ENCODE peak calls at places on chromosome 5, in six cellular contexts. Y is spleen, Z is transverse colon, L is endothelial cell of umbilical vein, A is GM12878, M is stomach. I is an unnamed sample.

GRCh38 chr5:61860978-61861377 is 445.0 kb upstream of the KIF2A start:
- DNase-seq in L (no peak), Z (no peak), A (no peak), Y (no peak), M (no peak), I (no peak)

GRCh38 chr5:32810812-32811211 is 99.7 kb downstream of the NPR3 start:
- DNase-seq in A (no peak), M (no peak), Y (no peak), L (no peak), Z (no peak), I (no peak)

GRCh38 chr5:127936439-127936972 is 147.1 kb upstream of the SLC12A2 start:
- DNase-seq in A (no peak), M (no peak), Z (no peak), L (no peak), Y (no peak), I (no peak)

GRCh38 chr5:9343146-9343850 is 202.6 kb downstream of the SEMA5A start:
- DNase-seq in M (no peak), Y (no peak), L (no peak), A (no peak), Z (no peak), I (no peak)

GRCh38 chr5:127184841-127185240 is 105.8 kb upstream of the MEGF10 start:
- DNase-seq in Z (no peak), A (no peak), L (no peak), M (no peak), Y (no peak), I (no peak)

GRCh38 chr5:67156976-67157583 is 39.5 kb downstream of the CD180 start:
- DNase-seq in Z (peak), A (no peak), L (peak), Y (peak), M (peak), I (no peak)

GRCh38 chr5:42753099-42753498 is 3.5 kb upstream of the CCDC152 start:
- DNase-seq in Z (no peak), A (no peak), Y (no peak), M (no peak), L (no peak), I (no peak)

GRCh38 chr5:154334406-154335041 is 111.3 kb upstream of the SAP30L start:
- DNase-seq in A (no peak), Z (no peak), Y (no peak), M (no peak), L (peak), I (no peak)

GRCh38 chr5:111385970-111386831 is 126.1 kb downstream of the STARD4 start:
- DNase-seq in M (no peak), A (no peak), Y (no peak), L (no peak), Z (no peak), I (no peak)

GRCh38 chr5:55618318-55618717 is 83.6 kb upstream of the PLPP1 start:
- DNase-seq in M (no peak), Z (no peak), L (no peak), A (no peak), Y (no peak), I (no peak)

GRCh38 chr5:124683917-124684555 is 62.4 kb downstream of the ZNF608 start:
- DNase-seq in M (no peak), Z (no peak), A (no peak), Y (no peak), L (no peak), I (no peak)

GRCh38 chr5:170693701-170694100 is 89.8 kb upstream of the GABRP start:
- DNase-seq in M (no peak), L (no peak), Y (no peak), Z (no peak), A (no peak), I (no peak)

GRCh38 chr5:126003309-126003708 is 419.9 kb upstream of the GRAMD2B start:
- DNase-seq in Y (no peak), M (peak), L (peak), Z (no peak), A (no peak), I (no peak)

GRCh38 chr5:57902035-57902434 is 419.4 kb upstream of the ACTBL2 start:
- DNase-seq in L (no peak), A (no peak), Z (no peak), M (no peak), Y (no peak), I (no peak)

GRCh38 chr5:139474815-139475791 is 4.3 kb downstream of the SMIM33 start:
- DNase-seq in M (no peak), L (no peak), A (no peak), Y (no peak), Z (peak), I (no peak)

GRCh38 chr5:135497971-135498661 is 37.6 kb downstream of the NEUROG1 start:
- DNase-seq in L (no peak), M (no peak), Z (no peak), A (no peak), Y (no peak), I (no peak)

GRCh38 chr5:75361310-75361709 is 24.3 kb downstream of the HMGCR start:
- DNase-seq in Z (no peak), A (no peak), M (peak), L (no peak), Y (no peak), I (no peak)

GRCh38 chr5:82522912-82523311 is 244.8 kb upstream of the RPS23 start:
- DNase-seq in A (no peak), Y (no peak), M (no peak), L (no peak), Z (no peak), I (no peak)

GRCh38 chr5:31806566-31806965 is 167.6 kb downstream of the PDZD2 start:
- DNase-seq in A (no peak), L (no peak), Z (no peak), Y (no peak), M (no peak), I (no peak)

GRCh38 chr5:78345485-78345884 is 14.9 kb upstream of the SCAMP1 start:
- DNase-seq in L (peak), A (no peak), Y (no peak), Z (no peak), M (no peak), I (no peak)

GRCh38 chr5:84213212-84213611 is 171.5 kb downstream of the EDIL3 start:
- DNase-seq in Z (no peak), A (no peak), M (no peak), Y (no peak), L (no peak), I (no peak)

GRCh38 chr5:72066658-72067057 is 40.6 kb upstream of the MAP1B start:
- DNase-seq in A (no peak), M (no peak), Z (no peak), L (no peak), Y (no peak), I (no peak)

GRCh38 chr5:92962752-92963151 is 618.3 kb downstream of the NR2F1-AS1 start:
- DNase-seq in L (no peak), A (no peak), Y (no peak), M (no peak), Z (no peak), I (no peak)

GRCh38 chr5:456351-457194 is 13.6 kb downstream of the EXOC3 start:
- DNase-seq in Y (peak), Z (peak), L (no peak), M (peak), A (no peak), I (no peak)

GRCh38 chr5:81268797-81269196 is 32.6 kb upstream of the ZCCHC9 start:
- DNase-seq in A (no peak), Z (no peak), Y (no peak), M (no peak), L (peak), I (no peak)

GRCh38 chr5:98314262-98314661 is 459.2 kb upstream of the RGMB start:
- DNase-seq in A (no peak), Z (no peak), L (peak), M (no peak), Y (no peak), I (no peak)

GRCh38 chr5:68217476-68217984 is 2.0 kb downstream of the PIK3R1 start:
- DNase-seq in M (no peak), A (no peak), Z (no peak), Y (no peak), L (no peak), I (no peak)

GRCh38 chr5:20649966-20650365 is 662.0 kb upstream of the CDH18 start:
- DNase-seq in Z (no peak), Y (no peak), M (no peak), A (no peak), L (no peak), I (no peak)

GRCh38 chr5:102629827-102630605 is 125.1 kb upstream of the PAM start:
- DNase-seq in A (no peak), Z (no peak), Y (no peak), M (no peak), L (no peak), I (no peak)

GRCh38 chr5:139864716-139865483 is 69.3 kb downstream of the PSD2 start:
- DNase-seq in Y (peak), A (no peak), M (no peak), Z (no peak), L (no peak), I (no peak)

GRCh38 chr5:17216176-17216973 is 1.1 kb upstream of the BASP1 start:
- DNase-seq in L (peak), M (peak), Y (peak), Z (peak), A (peak), I (peak)

GRCh38 chr5:76546497-76547102 is 76.6 kb downstream of the F2RL2 start:
- DNase-seq in Y (no peak), M (no peak), Z (no peak), A (peak), L (no peak), I (no peak)

GRCh38 chr5:60148356-60148755 is 254.8 kb upstream of the PDE4D start:
- DNase-seq in Y (no peak), M (no peak), A (no peak), L (no peak), Z (no peak), I (no peak)

GRCh38 chr5:160556886-160557285 is 135.2 kb downstream of the PTTG1 start:
- DNase-seq in L (no peak), A (no peak), Y (no peak), M (no peak), Z (no peak), I (no peak)

GRCh38 chr5:42583322-42583721 is 160.1 kb downstream of the GHR start:
- DNase-seq in Y (no peak), A (peak), Z (peak), M (peak), L (peak), I (no peak)

GRCh38 chr5:14676320-14676719 is 11.8 kb downstream of the OTULIN start:
- DNase-seq in M (peak), Y (no peak), A (no peak), Z (no peak), L (no peak), I (no peak)

GRCh38 chr5:116032094-116032517 is at the start of gene ARL14EPL:
- DNase-seq in M (peak), L (peak), Z (no peak), A (no peak), Y (no peak), I (no peak)

GRCh38 chr5:159764283-159764927 is 151.9 kb upstream of the ADRA1B start:
- DNase-seq in M (no peak), Z (no peak), L (no peak), Y (no peak), A (no peak), I (no peak)

GRCh38 chr5:54743997-54744788 is 226.6 kb downstream of the SNX18 start:
- DNase-seq in L (peak), Y (peak), Z (peak), A (peak), M (peak), I (no peak)

DNA sequence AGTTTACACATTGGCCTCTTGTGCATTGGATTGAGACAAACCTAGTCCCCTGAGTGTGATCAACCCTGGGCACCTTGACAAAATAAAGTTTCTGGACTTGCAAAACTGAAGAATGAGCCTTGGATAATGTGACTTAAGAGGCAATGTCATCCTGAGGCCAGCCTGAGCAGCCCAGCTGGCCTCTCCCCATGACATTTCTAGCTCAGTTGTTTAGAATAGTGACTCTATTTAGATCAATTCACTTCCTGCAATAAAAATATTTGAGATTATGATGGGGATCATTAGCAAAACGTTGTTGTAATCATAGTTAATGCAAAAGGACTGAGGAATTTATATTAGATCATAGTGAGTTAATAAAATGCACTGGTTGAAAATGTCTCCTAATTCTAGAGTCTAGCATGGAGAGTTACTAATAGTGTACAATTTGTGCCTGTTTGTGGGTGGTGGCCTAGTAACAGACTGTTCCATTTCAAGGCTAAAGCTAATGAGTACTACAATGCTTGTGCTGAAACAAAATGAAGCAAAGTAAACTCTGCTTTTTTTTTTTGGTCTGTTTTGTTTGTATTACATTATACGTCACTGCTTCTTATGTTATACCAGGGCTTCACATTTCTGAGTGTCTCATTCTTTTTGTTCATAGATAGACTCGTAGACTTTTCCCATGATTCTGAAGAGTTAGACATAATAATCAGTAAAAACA is 10.9 kb upstream of the RHOBTB3 start:
- DNase-seq in Z (no peak), Y (no peak), A (no peak), L (no peak), M (no peak), I (no peak)
- TF ChIP-seq POLR2A in Z (no peak), Y (no peak), A (no peak), L (no peak), M (no peak), I (no peak)

GRCh38 chr5:74127377-74128338 is 501.7 kb downstream of the ARHGEF28 start:
- DNase-seq in L (peak), A (no peak), Z (no peak), M (no peak), Y (no peak), I (no peak)
- TF ChIP-seq CTCF in L (peak), A (no peak), Z (peak), M (peak), Y (no peak), I (peak)

DNA sequence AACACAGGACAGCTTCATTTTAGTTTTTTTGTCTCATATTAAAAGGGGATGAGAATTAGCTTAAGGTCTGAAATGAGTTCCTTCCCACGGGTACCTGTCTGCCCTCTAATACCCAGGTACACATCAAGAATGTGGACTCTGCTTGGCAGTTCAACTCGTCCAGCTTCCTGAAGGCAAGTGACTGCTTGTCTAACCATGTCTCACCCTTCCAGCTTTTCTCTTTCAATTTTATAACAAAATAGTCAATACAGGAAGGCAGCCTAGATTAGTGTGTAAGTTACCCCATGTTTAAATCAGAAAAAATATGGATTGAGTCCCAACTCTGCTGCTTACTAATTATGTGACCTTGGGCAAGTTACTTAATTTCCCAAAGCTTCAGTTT is 50.5 kb upstream of the C5orf46 start:
- DNase-seq in A (no peak), Y (no peak), L (no peak), M (no peak), Z (no peak), I (no peak)
- TF ChIP-seq POLR2AphosphoS5 in A (no peak), Y (no peak), L (no peak), M (no peak), Z (no peak), I (no peak)

GRCh38 chr5:172768573-172769323 is 2.2 kb downstream of the DUSP1 start:
- DNase-seq in Z (peak), A (no peak), M (peak), Y (peak), L (peak), I (peak)
- TF ChIP-seq POLR2A in Z (peak), A (peak), M (peak), Y (peak), L (no peak), I (peak)

GRCh38 chr5:113489299-113489698 is 1.0 kb upstream of the MCC start:
- DNase-seq in Y (no peak), L (peak), Z (no peak), A (no peak), M (no peak), I (peak)

GRCh38 chr5:113488645-113489184 is 462 bp upstream of the MCC start:
- DNase-seq in L (no peak), M (no peak), Y (no peak), A (no peak), Z (no peak), I (no peak)

GRCh38 chr5:113490317-113490716 is 2.1 kb upstream of the MCC start:
- DNase-seq in A (no peak), Z (no peak), L (no peak), M (no peak), Y (no peak), I (no peak)

GRCh38 chr5:113487779-113488644 is at the start of gene MCC:
- DNase-seq in M (peak), A (no peak), Y (peak), Z (peak), L (peak), I (peak)

DNA sequence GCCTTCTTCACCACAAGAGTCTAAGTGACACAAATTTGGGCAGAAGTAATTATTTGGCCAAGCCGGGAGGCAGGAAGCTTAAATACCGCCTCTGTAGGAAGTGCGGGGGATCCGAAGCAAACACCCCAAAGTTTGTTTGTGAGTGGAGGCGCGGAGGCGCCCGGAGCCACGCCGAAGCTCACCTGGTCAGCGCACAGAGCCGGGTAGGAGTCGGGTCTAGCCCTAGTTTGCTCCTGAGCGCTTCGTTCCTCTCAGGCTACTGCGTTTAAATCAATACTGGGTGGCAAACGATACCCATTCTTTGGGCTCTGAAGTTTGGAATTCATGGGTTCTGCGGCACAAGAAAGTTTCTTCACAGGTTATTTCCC is 858 bp downstream of the MCC start:
- DNase-seq in M (no peak), Y (no peak), Z (no peak), A (no peak), L (peak), I (no peak)
- TF ChIP-seq CTCF in M (no peak), Y (no peak), Z (no peak), A (no peak), L (no peak), I (no peak)

I was measured in breast epithelium.